ENCODE peak calls at places on chromosome 3, in nine cellular contexts. P is GM12865; A is G401; N is endothelial cell; K is T-helper 2 cell; W is central memory CD4-positive, alpha-beta T cell; S is NCI-H1092; G is EL; Y is NCI-H345. T is an unnamed sample.

GRCh38 chr3:134039161-134039862 is 9.6 kb upstream of the SLCO2A1 start:
- DNase-seq in P (no peak), A (no peak), N (no peak), K (no peak), W (no peak), S (no peak), G (no peak), Y (no peak), T (peak)

GRCh38 chr3:105906345-105906744 is 37.5 kb upstream of the CBLB start:
- DNase-seq in P (no peak), A (no peak), N (no peak), K (no peak), W (no peak), S (no peak), G (no peak), Y (no peak), T (no peak)

GRCh38 chr3:112778298-112779008 is 68.2 kb downstream of the CD200R1L start:
- DNase-seq in P (no peak), A (no peak), N (no peak), K (no peak), W (no peak), S (no peak), G (peak), Y (no peak), T (no peak)

GRCh38 chr3:196281962-196282361 is 5.6 kb downstream of the PCYT1A start:
- DNase-seq in P (no peak), A (no peak), N (no peak), K (no peak), W (no peak), S (no peak), G (no peak), Y (no peak), T (no peak)

GRCh38 chr3:38805765-38806386 is 10.1 kb downstream of the SCN10A start:
- DNase-seq in P (peak), A (peak), N (peak), K (no peak), W (peak), S (no peak), G (peak), Y (no peak), T (peak)

GRCh38 chr3:182983811-182984210 is 3.5 kb upstream of the DCUN1D1 start:
- DNase-seq in P (no peak), A (no peak), N (no peak), K (no peak), W (no peak), S (no peak), G (no peak), Y (no peak), T (no peak)

GRCh38 chr3:31927806-31928205 is 53.3 kb downstream of the OSBPL10 start:
- DNase-seq in P (no peak), A (no peak), N (no peak), K (no peak), W (no peak), S (no peak), G (no peak), Y (no peak), T (no peak)

GRCh38 chr3:12465151-12465795 is 19.0 kb upstream of the TSEN2 start:
- DNase-seq in P (no peak), A (no peak), N (no peak), K (no peak), W (no peak), S (no peak), G (no peak), Y (no peak), T (no peak)

GRCh38 chr3:38582316-38582715 is 67.2 kb downstream of the SCN5A start:
- DNase-seq in P (no peak), A (no peak), N (no peak), K (no peak), W (no peak), S (no peak), G (no peak), Y (no peak), T (no peak)

GRCh38 chr3:141401584-141402475 is 33.5 kb downstream of the ZBTB38 start:
- DNase-seq in P (peak), A (peak), N (peak), K (peak), W (peak), S (no peak), G (peak), Y (no peak), T (no peak)

GRCh38 chr3:142958707-142959106 is 4.8 kb downstream of the PAQR9 start:
- DNase-seq in P (no peak), A (no peak), N (no peak), K (no peak), W (no peak), S (no peak), G (peak), Y (no peak), T (no peak)

GRCh38 chr3:39302178-39302577 is 22.3 kb upstream of the CX3CR1 start:
- DNase-seq in P (no peak), A (no peak), N (no peak), K (no peak), W (no peak), S (no peak), G (no peak), Y (no peak), T (no peak)

GRCh38 chr3:54344601-54345216 is 222.4 kb downstream of the CACNA2D3 start:
- DNase-seq in P (no peak), A (no peak), N (no peak), K (no peak), W (no peak), S (no peak), G (no peak), Y (no peak), T (no peak)

GRCh38 chr3:13414040-13414729 is 5.9 kb downstream of the NUP210 start:
- DNase-seq in P (peak), A (no peak), N (no peak), K (peak), W (peak), S (no peak), G (no peak), Y (no peak), T (no peak)

GRCh38 chr3:123789160-123789559 is 95.0 kb downstream of the MYLK start:
- DNase-seq in P (no peak), A (no peak), N (no peak), K (no peak), W (no peak), S (no peak), G (no peak), Y (no peak), T (no peak)

GRCh38 chr3:116059421-116060096 is 385.7 kb downstream of the LSAMP start:
- DNase-seq in P (no peak), A (peak), N (no peak), K (no peak), W (no peak), S (no peak), G (peak), Y (no peak), T (peak)

GRCh38 chr3:183541738-183542137 is 13.8 kb downstream of the KLHL6 start:
- DNase-seq in P (peak), A (no peak), N (no peak), K (no peak), W (no peak), S (no peak), G (no peak), Y (no peak), T (no peak)

GRCh38 chr3:10748040-10748439 is 68.0 kb upstream of the SLC6A11 start:
- DNase-seq in P (no peak), A (no peak), N (no peak), K (no peak), W (no peak), S (no peak), G (no peak), Y (no peak), T (no peak)

GRCh38 chr3:41987627-41988026 is 25.7 kb upstream of the ULK4 start:
- DNase-seq in P (no peak), A (no peak), N (no peak), K (no peak), W (no peak), S (no peak), G (no peak), Y (no peak), T (no peak)

GRCh38 chr3:78729921-78730320 is 1037.9 kb downstream of the ROBO1 start:
- DNase-seq in P (no peak), A (no peak), N (no peak), K (no peak), W (no peak), S (no peak), G (no peak), Y (no peak), T (no peak)

GRCh38 chr3:168165390-168166269 is 69.9 kb upstream of the GOLIM4 start:
- DNase-seq in P (peak), A (peak), N (peak), K (no peak), W (no peak), S (peak), G (peak), Y (peak), T (peak)

GRCh38 chr3:192929755-192930491 is 12.3 kb upstream of the MB21D2 start:
- DNase-seq in P (no peak), A (no peak), N (no peak), K (no peak), W (no peak), S (no peak), G (peak), Y (no peak), T (no peak)

GRCh38 chr3:110066201-110066600 is 728.9 kb upstream of the DPPA4 start:
- DNase-seq in P (no peak), A (no peak), N (no peak), K (no peak), W (no peak), S (no peak), G (no peak), Y (no peak), T (no peak)

GRCh38 chr3:52429031-52429430 is 15.9 kb downstream of the SEMA3G start:
- DNase-seq in P (no peak), A (no peak), N (no peak), K (no peak), W (no peak), S (no peak), G (no peak), Y (no peak), T (no peak)

GRCh38 chr3:148698190-148698806 is 595 bp downstream of the AGTR1 start:
- DNase-seq in P (no peak), A (no peak), N (no peak), K (no peak), W (no peak), S (no peak), G (no peak), Y (no peak), T (no peak)

GRCh38 chr3:177126015-177126773 is 71.1 kb downstream of the TBL1XR1 start:
- DNase-seq in P (no peak), A (no peak), N (no peak), K (no peak), W (no peak), S (no peak), G (peak), Y (no peak), T (no peak)